ENCODE peak calls at places on chromosomes 16 and 17, in six cellular contexts. B is GM12891; L is NCI-H1105 treated with DMSO at 0.1 percent for 48 hours; H is NCI-H82; R is NCI-H2107; J is stimulated activated CD8-positive, alpha-beta memory T cell treated with anti-CD3 and anti-CD28 coated beads, Interleukin-12 subunit alpha, Interleukin-12 subunit beta, amount 100 ng/mL, for 1 hour. I is an unnamed sample.

GRCh38 chr16:9058211-9058610 is 33.2 kb upstream of the HAPSTR1 start:
- DNase-seq in B (no peak), L (no peak), H (no peak), R (no peak), J (no peak), I (no peak)

GRCh38 chr17:48492401-48493298 is 38.2 kb downstream of the HOXB1 start:
- DNase-seq in B (peak; percentile 76), L (peak; percentile 66), H (peak; percentile 18), R (peak; percentile 50), J (peak; percentile 54), I (peak; percentile 44)

GRCh38 chr16:12094537-12095265 is 118.2 kb downstream of the SNX29 start:
- DNase-seq in B (no peak), L (no peak), H (no peak), R (no peak), J (no peak), I (no peak)

GRCh38 chr16:57577691-57578224 is 35.3 kb downstream of the ADGRG5 start:
- DNase-seq in B (no peak), L (no peak), H (peak; percentile 57), R (no peak), J (no peak), I (no peak)

GRCh38 chr17:67489273-67489672 is 112.2 kb downstream of the PITPNC1 start:
- DNase-seq in B (no peak), L (no peak), H (no peak), R (no peak), J (no peak), I (no peak)

GRCh38 chr16:64182985-64183384 is 938.9 kb downstream of the CDH11 start:
- DNase-seq in B (no peak), L (no peak), H (no peak), R (no peak), J (no peak), I (no peak)

GRCh38 chr16:85935957-85936760 is 37.2 kb downstream of the IRF8 start:
- DNase-seq in B (peak; percentile 69), L (no peak), H (no peak), R (no peak), J (peak; percentile 63), I (no peak)

GRCh38 chr17:66273391-66273722 is 29.1 kb upstream of the PRKCA start:
- DNase-seq in B (no peak), L (no peak), H (no peak), R (no peak), J (no peak), I (no peak)

GRCh38 chr17:59361386-59361785 is 29.9 kb downstream of the YPEL2 start:
- DNase-seq in B (no peak), L (no peak), H (no peak), R (no peak), J (no peak), I (no peak)

GRCh38 chr17:31308935-31309334 is 4.9 kb downstream of the EVI2B start:
- DNase-seq in B (no peak), L (no peak), H (no peak), R (no peak), J (no peak), I (no peak)

GRCh38 chr16:52171481-52171880 is 375.5 kb downstream of the TOX3 start:
- DNase-seq in B (no peak), L (no peak), H (no peak), R (no peak), J (no peak), I (no peak)

GRCh38 chr16:17777461-17777863 is 306.7 kb upstream of the XYLT1 start:
- DNase-seq in B (no peak), L (no peak), H (no peak), R (no peak), J (no peak), I (no peak)

GRCh38 chr17:47323382-47324223 is at the start of gene EFCAB13:
- DNase-seq in B (peak; percentile 60), L (peak; percentile 86), H (peak; percentile 94), R (peak; percentile 11), J (peak; percentile 61), I (peak; percentile 90)

GRCh38 chr17:43020030-43020621 is 2.1 kb downstream of the VAT1 start:
- DNase-seq in B (no peak), L (no peak), H (no peak), R (no peak), J (no peak), I (no peak)

GRCh38 chr17:70437656-70438055 is 268.3 kb downstream of the KCNJ2 start:
- DNase-seq in B (no peak), L (no peak), H (no peak), R (no peak), J (no peak), I (no peak)

GRCh38 chr17:8954339-8954738 is 11.2 kb downstream of the PIK3R5 start:
- DNase-seq in B (no peak), L (no peak), H (peak; percentile 33), R (no peak), J (peak; percentile 51), I (no peak)

GRCh38 chr16:77157773-77158172 is 33.2 kb upstream of the MON1B start:
- DNase-seq in B (no peak), L (no peak), H (no peak), R (no peak), J (no peak), I (no peak)

GRCh38 chr16:73743665-73744496 is 552.7 kb upstream of the PSMD7 start:
- DNase-seq in B (no peak), L (no peak), H (peak; percentile 4), R (no peak), J (no peak), I (no peak)

GRCh38 chr17:69900829-69901228 is 174.2 kb upstream of the KCNJ16 start:
- DNase-seq in B (no peak), L (no peak), H (no peak), R (no peak), J (no peak), I (no peak)

GRCh38 chr17:72362466-72363335 is 241.9 kb downstream of the SOX9 start:
- DNase-seq in B (no peak), L (no peak), H (no peak), R (no peak), J (no peak), I (no peak)

GRCh38 chr16:48165961-48166578 is 10.3 kb upstream of the ABCC12 start:
- DNase-seq in B (no peak), L (peak; percentile 19), H (no peak), R (no peak), J (no peak), I (no peak)

GRCh38 chr17:80279895-80280294 is 19.2 kb downstream of the RNF213 start:
- DNase-seq in B (no peak), L (no peak), H (no peak), R (no peak), J (no peak), I (peak; percentile 18)

GRCh38 chr17:50064253-50064991 is 8.5 kb downstream of the ITGA3 start:
- DNase-seq in B (no peak), L (no peak), H (no peak), R (no peak), J (no peak), I (no peak)

GRCh38 chr17:77394540-77395295 is 253.9 kb downstream of the SEC14L1 start:
- DNase-seq in B (no peak), L (no peak), H (no peak), R (peak; percentile 22), J (no peak), I (no peak)

GRCh38 chr16:7270006-7270405 is 62.6 kb upstream of the RBFOX1 start:
- DNase-seq in B (no peak), L (no peak), H (no peak), R (no peak), J (no peak), I (no peak)

GRCh38 chr16:30429418-30429677 is 482 bp downstream of the DCTPP1 start:
- DNase-seq in B (no peak), L (no peak), H (no peak), R (no peak), J (no peak), I (no peak)

GRCh38 chr16:24983521-24983920 is 31.6 kb downstream of the ARHGAP17 start:
- DNase-seq in B (no peak), L (no peak), H (no peak), R (no peak), J (no peak), I (no peak)

GRCh38 chr17:74176546-74177001 is 26.9 kb upstream of the RPL38 start:
- DNase-seq in B (peak; percentile 54), L (peak; percentile 34), H (peak; percentile 96), R (peak; percentile 60), J (no peak), I (peak; percentile 43)

GRCh38 chr17:17915183-17915582 is 57.0 kb downstream of the TOM1L2 start:
- DNase-seq in B (no peak), L (no peak), H (no peak), R (no peak), J (no peak), I (no peak)

GRCh38 chr17:82876602-82877391 is 37.0 kb upstream of the ZNF750 start:
- DNase-seq in B (no peak), L (no peak), H (peak; percentile 21), R (peak; percentile 65), J (no peak), I (peak; percentile 27)

GRCh38 chr16:10616744-10617640 is 36.6 kb upstream of the EMP2 start:
- DNase-seq in B (no peak), L (peak; percentile 79), H (no peak), R (peak; percentile 48), J (no peak), I (peak; percentile 83)

I was measured in DMS79 treated with DMSO at 0.1 percent for 48 hours.